ENCODE peak calls at places on chromosomes 7 and 10, in eight cellular contexts. S, P, R, A, H, K, M and V are unnamed samples.

GRCh38 chr10:70779088-70779487 is 6.1 kb downstream of the TBATA start:
- DNase-seq in S (no peak), P (no peak), R (peak; percentile 38), A (no peak), H (no peak), K (no peak), M (no peak), V (no peak)

GRCh38 chr10:11178606-11179221 is 161.0 kb downstream of the CELF2 start:
- DNase-seq in S (no peak), P (no peak), R (no peak), A (no peak), H (peak; percentile 46), K (peak; percentile 79), M (peak; percentile 54), V (peak; percentile 47)

GRCh38 chr7:41103331-41103730 is 599.6 kb downstream of the INHBA start:
- DNase-seq in S (no peak), P (no peak), R (peak; percentile 67), A (no peak), H (no peak), K (no peak), M (no peak), V (no peak)

GRCh38 chr10:7720478-7720877 is 17.4 kb downstream of the ITIH2 start:
- DNase-seq in S (no peak), P (no peak), R (no peak), A (no peak), H (no peak), K (no peak), M (no peak), V (no peak)

GRCh38 chr10:97686301-97686961 is 610 bp downstream of the AVPI1 start:
- DNase-seq in S (no peak), P (no peak), R (no peak), A (no peak), H (peak; percentile 30), K (no peak), M (no peak), V (peak; percentile 41)

GRCh38 chr10:570631-571565 is 118.6 kb downstream of the DIP2C start:
- DNase-seq in S (no peak), P (no peak), R (no peak), A (no peak), H (no peak), K (no peak), M (no peak), V (no peak)

GRCh38 chr7:155495440-155496248 is 37.7 kb downstream of the EN2 start:
- DNase-seq in S (no peak), P (no peak), R (no peak), A (no peak), H (no peak), K (no peak), M (no peak), V (no peak)

GRCh38 chr10:98403812-98404504 is 11.0 kb downstream of the PYROXD2 start:
- DNase-seq in S (no peak), P (no peak), R (no peak), A (no peak), H (no peak), K (no peak), M (no peak), V (no peak)

GRCh38 chr7:45446195-45446944 is 127.8 kb upstream of the ADCY1 start:
- DNase-seq in S (no peak), P (no peak), R (no peak), A (no peak), H (no peak), K (no peak), M (no peak), V (no peak)

GRCh38 chr10:96414303-96414702 is 55.5 kb upstream of the OPALIN start:
- DNase-seq in S (no peak), P (no peak), R (peak; percentile 33), A (no peak), H (no peak), K (no peak), M (no peak), V (peak; percentile 12)

GRCh38 chr7:10855583-10855982 is 118.1 kb upstream of the PHF14 start:
- DNase-seq in S (no peak), P (no peak), R (no peak), A (no peak), H (no peak), K (no peak), M (no peak), V (no peak)

GRCh38 chr10:117535045-117535751 is 7.3 kb upstream of the EMX2 start:
- DNase-seq in S (no peak), P (no peak), R (no peak), A (no peak), H (no peak), K (no peak), M (peak; percentile 44), V (no peak)

GRCh38 chr10:95567903-95568630 is 6.9 kb upstream of the SORBS1 start:
- DNase-seq in S (no peak), P (no peak), R (no peak), A (no peak), H (no peak), K (no peak), M (no peak), V (no peak)

GRCh38 chr7:135210818-135211178 is 528 bp downstream of the WDR91 start:
- DNase-seq in S (no peak), P (peak; percentile 9), R (no peak), A (no peak), H (no peak), K (no peak), M (no peak), V (no peak)

GRCh38 chr7:26237035-26237807 is 35.7 kb downstream of the CBX3 start:
- DNase-seq in S (no peak), P (no peak), R (no peak), A (no peak), H (no peak), K (no peak), M (no peak), V (no peak)

GRCh38 chr7:101563198-101563901 is 65.7 kb downstream of the MYL10 start:
- DNase-seq in S (no peak), P (no peak), R (no peak), A (no peak), H (no peak), K (no peak), M (no peak), V (no peak)

GRCh38 chr7:146115665-146116451 is 743 bp upstream of the CNTNAP2 start:
- DNase-seq in S (peak; percentile 92), P (peak; percentile 55), R (no peak), A (peak; percentile 79), H (peak; percentile 31), K (no peak), M (peak; percentile 95), V (peak; percentile 42)

GRCh38 chr10:78892383-78893191 is 176.2 kb upstream of the ZMIZ1 start:
- DNase-seq in S (no peak), P (no peak), R (no peak), A (no peak), H (no peak), K (no peak), M (no peak), V (peak; percentile 11)

GRCh38 chr7:87316846-87317545 is 28.5 kb upstream of the CROT start:
- DNase-seq in S (no peak), P (peak; percentile 24), R (peak; percentile 61), A (no peak), H (no peak), K (no peak), M (peak; percentile 58), V (no peak)